ENCODE peak calls at places on chromosomes 11 and 22, in ten cellular contexts. R is pancreas; L is lower lobe of right lung; Z is GF-D8; B is amniotic stem cell; G is EL; J is effector memory CD8-positive, alpha-beta T cell; X is NCI-H1092; W is hepatic stellate cell; H is coronary artery. P is an unnamed sample.

GRCh38 chr11:65388731-65389130 is 2.3 kb downstream of the FRMD8 start:
- DNase-seq in R (no peak), L (no peak), Z (no peak), B (no peak), G (no peak), J (no peak), X (no peak), W (no peak), H (no peak), P (no peak)

GRCh38 chr11:119155733-119156492 is 7.1 kb downstream of the ABCG4 start:
- DNase-seq in R (no peak), L (no peak), Z (peak; percentile 34), B (no peak), G (peak; percentile 44), J (no peak), X (no peak), W (no peak), H (no peak), P (no peak)

GRCh38 chr11:108269583-108269982 is 46.7 kb downstream of the ATM start:
- DNase-seq in R (no peak), L (no peak), Z (no peak), B (no peak), G (no peak), J (no peak), X (no peak), W (no peak), H (no peak), P (no peak)

GRCh38 chr11:65051389-65051858 is 6.9 kb downstream of the NAALADL1 start:
- DNase-seq in R (no peak), L (no peak), Z (no peak), B (no peak), G (no peak), J (no peak), X (no peak), W (no peak), H (no peak), P (no peak)

GRCh38 chr11:3747704-3748103 is 49.6 kb downstream of the NUP98 start:
- DNase-seq in R (no peak), L (no peak), Z (peak; percentile 13), B (peak; percentile 3), G (peak; percentile 70), J (no peak), X (no peak), W (peak; percentile 45), H (no peak), P (no peak)

GRCh38 chr11:76666408-76666807 is 4.1 kb downstream of the LRRC32 start:
- DNase-seq in R (no peak), L (peak; percentile 47), Z (no peak), B (no peak), G (no peak), J (no peak), X (no peak), W (peak; percentile 86), H (peak; percentile 84), P (no peak)

GRCh38 chr11:69931994-69932910 is 113.0 kb upstream of the FGF3 start:
- DNase-seq in R (no peak), L (peak; percentile 19), Z (no peak), B (no peak), G (no peak), J (no peak), X (no peak), W (no peak), H (no peak), P (no peak)

GRCh38 chr11:57155400-57155799 is 26.4 kb upstream of the LRRC55 start:
- DNase-seq in R (no peak), L (no peak), Z (no peak), B (no peak), G (no peak), J (no peak), X (no peak), W (no peak), H (no peak), P (no peak)

GRCh38 chr11:35418847-35419712 is at the start of gene SLC1A2:
- DNase-seq in R (no peak), L (peak; percentile 43), Z (no peak), B (no peak), G (peak; percentile 47), J (no peak), X (peak; percentile 32), W (peak; percentile 40), H (no peak), P (no peak)

GRCh38 chr11:111417766-111418435 is 38.8 kb upstream of the POU2AF1 start:
- DNase-seq in R (peak; percentile 39), L (no peak), Z (no peak), B (peak; percentile 20), G (peak; percentile 10), J (no peak), X (no peak), W (no peak), H (no peak), P (no peak)

GRCh38 chr11:35005156-35005780 is 88.8 kb downstream of the PDHX start:
- DNase-seq in R (peak; percentile 70), L (no peak), Z (no peak), B (no peak), G (no peak), J (no peak), X (no peak), W (no peak), H (no peak), P (no peak)

GRCh38 chr11:116112031-116112935 is 608.1 kb upstream of the CADM1 start:
- DNase-seq in R (no peak), L (no peak), Z (no peak), B (no peak), G (no peak), J (no peak), X (no peak), W (no peak), H (peak; percentile 38), P (no peak)

GRCh38 chr22:37626556-37627075 is 12.9 kb upstream of the SH3BP1 start:
- DNase-seq in R (no peak), L (no peak), Z (no peak), B (no peak), G (no peak), J (no peak), X (no peak), W (no peak), H (no peak), P (no peak)

GRCh38 chr11:86627776-86628455 is 44.5 kb downstream of the ME3 start:
- DNase-seq in R (no peak), L (no peak), Z (no peak), B (no peak), G (no peak), J (no peak), X (no peak), W (no peak), H (no peak), P (no peak)

GRCh38 chr11:20452585-20452984 is 65.1 kb downstream of the PRMT3 start:
- DNase-seq in R (no peak), L (no peak), Z (no peak), B (no peak), G (no peak), J (no peak), X (no peak), W (no peak), H (no peak), P (no peak)

GRCh38 chr11:131491503-131491902 is 121.1 kb downstream of the NTM start:
- DNase-seq in R (no peak), L (no peak), Z (no peak), B (no peak), G (peak; percentile 15), J (no peak), X (no peak), W (no peak), H (no peak), P (no peak)

GRCh38 chr11:2142762-2143202 is 3.6 kb upstream of the IGF2 start:
- DNase-seq in R (no peak), L (no peak), Z (no peak), B (peak; percentile 19), G (peak; percentile 69), J (no peak), X (no peak), W (peak; percentile 53), H (no peak), P (no peak)

GRCh38 chr11:65207918-65208784 is 26.4 kb downstream of the CAPN1 start:
- DNase-seq in R (no peak), L (no peak), Z (no peak), B (no peak), G (no peak), J (no peak), X (no peak), W (no peak), H (no peak), P (no peak)